ENCODE peak calls at places on chromosomes 11 and 22, in seven cellular contexts. O is neural progenitor cell, Q is mesenchymal stem cell, K is SK-N-MC, B is fibroblast of lung, Z is neuronal stem cell, C is kidney. J is an unnamed sample.
A peak's percentile ranks its signal among the peaks of the same experiment; 100 is the strongest.

GRCh38 chr11:115194798-115195101 is 309.5 kb downstream of the CADM1 start:
- DNase-seq in C (no peak), O (no peak), K (no peak), Z (no peak), B (peak; percentile 83), Q (no peak), J (peak; percentile 21)

GRCh38 chr11:44229664-44230063 is 80.3 kb downstream of the ALX4 start:
- DNase-seq in Z (no peak), K (no peak), B (no peak), C (no peak), O (no peak), Q (no peak), J (no peak)

GRCh38 chr11:120013325-120014250 is 124.3 kb downstream of the TRIM29 start:
- DNase-seq in B (peak; percentile 11), O (peak; percentile 87), C (no peak), Q (peak; percentile 24), Z (peak; percentile 54), K (no peak), J (no peak)

GRCh38 chr22:32353840-32354239 is 3.8 kb upstream of the RFPL3 start:
- DNase-seq in O (no peak), K (no peak), C (no peak), Z (no peak), B (no peak), Q (no peak), J (no peak)

GRCh38 chr11:108496643-108497256 is 1.4 kb downstream of the POGLUT3 start:
- DNase-seq in O (no peak), Q (peak; percentile 41), C (no peak), K (no peak), Z (no peak), B (peak; percentile 24), J (no peak)

GRCh38 chr22:26585104-26585790 is 4.7 kb downstream of the TPST2 start:
- DNase-seq in Q (peak; percentile 71), Z (no peak), O (no peak), B (peak; percentile 80), K (no peak), C (no peak), J (no peak)

GRCh38 chr11:57905439-57905838 is 118.2 kb upstream of the OR9Q1 start:
- DNase-seq in C (no peak), Z (no peak), O (no peak), K (no peak), Q (no peak), B (no peak), J (no peak)

GRCh38 chr11:35288817-35289541 is 130.4 kb downstream of the SLC1A2 start:
- DNase-seq in Z (no peak), Q (peak; percentile 85), B (peak; percentile 79), K (no peak), O (no peak), C (no peak), J (no peak)

GRCh38 chr11:35192347-35192746 is 53.4 kb downstream of the CD44 start:
- DNase-seq in B (peak; percentile 74), Q (peak; percentile 94), K (no peak), Z (no peak), O (no peak), C (peak; percentile 89), J (no peak)

GRCh38 chr11:113556036-113556435 is 80.8 kb upstream of the DRD2 start:
- DNase-seq in Z (no peak), Q (no peak), O (no peak), K (no peak), C (no peak), B (no peak), J (no peak)

GRCh38 chr11:113553235-113553634 is 78.0 kb upstream of the DRD2 start:
- DNase-seq in C (no peak), O (peak; percentile 59), K (peak; percentile 39), Q (peak; percentile 95), Z (peak; percentile 45), B (peak; percentile 74), J (no peak)

GRCh38 chr11:113553905-113554304 is 78.7 kb upstream of the DRD2 start:
- DNase-seq in Z (no peak), Q (no peak), K (no peak), B (no peak), C (no peak), O (peak; percentile 31), J (no peak)

GRCh38 chr11:113554531-113554930 is 79.3 kb upstream of the DRD2 start:
- DNase-seq in O (no peak), C (no peak), Z (no peak), K (no peak), B (no peak), Q (no peak), J (no peak)

GRCh38 chr11:113555071-113555739 is 80.0 kb upstream of the DRD2 start:
- DNase-seq in Q (peak; percentile 4), C (no peak), K (no peak), O (no peak), Z (no peak), B (no peak), J (no peak)
- H3K9ac ChIP-seq in Q (no peak overlapping the region), C (no peak overlapping the region), K (no peak overlapping the region), O (no peak overlapping the region), Z (no peak overlapping the region), B (no peak overlapping the region), J (no peak overlapping the region)

DNA sequence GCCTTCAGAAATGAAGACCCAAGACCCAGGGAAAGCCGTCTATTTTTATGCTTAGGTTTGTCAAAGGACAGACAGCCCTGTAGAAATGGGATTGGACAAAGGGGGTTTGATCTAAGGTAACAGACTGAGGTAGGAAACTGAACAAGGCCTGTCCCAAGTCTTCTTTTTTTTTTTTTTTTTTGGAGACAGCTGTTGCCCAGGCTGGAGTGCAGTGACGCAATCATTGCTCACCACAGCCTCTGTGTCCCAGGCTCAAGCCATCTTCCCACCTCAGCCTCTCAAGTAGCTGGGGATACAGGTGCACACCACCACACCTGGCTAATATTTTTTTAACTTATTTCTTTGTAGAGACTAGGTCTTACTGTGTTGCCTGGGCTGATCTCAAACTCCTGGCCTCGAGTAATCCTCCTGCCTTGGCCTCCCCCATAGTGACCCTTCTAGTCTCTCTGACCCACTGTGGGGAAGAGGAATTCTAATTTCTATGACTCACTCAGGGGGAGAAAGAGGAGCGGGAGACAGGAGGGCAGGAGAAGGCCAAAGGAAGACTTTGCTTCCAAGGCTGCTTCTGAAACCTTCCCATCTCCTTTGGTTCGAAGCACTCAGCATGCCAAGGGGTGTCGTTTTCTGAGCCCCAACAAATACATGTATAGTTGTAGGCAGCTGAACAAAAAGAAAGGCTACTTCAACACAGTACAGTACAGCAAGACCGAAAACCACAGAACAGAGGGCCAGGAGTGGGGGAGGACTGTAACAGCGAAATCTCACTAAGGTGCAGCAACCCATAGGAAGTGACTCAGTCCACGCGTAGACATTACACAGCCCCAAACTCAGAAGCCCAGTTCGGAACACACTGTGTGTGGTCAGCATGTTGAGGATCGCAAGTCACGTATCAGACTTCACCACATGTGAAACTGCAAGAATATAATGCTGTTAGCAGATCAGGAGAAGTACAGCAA is 872 bp downstream of the TMA7B start:
- DNase-seq in O (no peak), Z (no peak), Q (peak; percentile 98), B (peak; percentile 92), C (no peak), K (no peak), J (peak; percentile 96)
- H3K9ac ChIP-seq in O (no peak overlapping the region), Z (no peak overlapping the region), Q (peak overlapping the region; percentile 21), B (no peak overlapping the region), C (no peak overlapping the region), K (no peak overlapping the region), J (no peak overlapping the region)

GRCh38 chr11:117411736-117412135 is 84.1 kb downstream of the CEP164 start:
- DNase-seq in O (no peak), Q (no peak), C (no peak), Z (no peak), B (no peak), K (no peak), J (no peak)
- H3K9ac ChIP-seq in O (no peak overlapping the region), Q (no peak overlapping the region), C (no peak overlapping the region), Z (no peak overlapping the region), B (no peak overlapping the region), K (no peak overlapping the region), J (no peak overlapping the region)

DNA sequence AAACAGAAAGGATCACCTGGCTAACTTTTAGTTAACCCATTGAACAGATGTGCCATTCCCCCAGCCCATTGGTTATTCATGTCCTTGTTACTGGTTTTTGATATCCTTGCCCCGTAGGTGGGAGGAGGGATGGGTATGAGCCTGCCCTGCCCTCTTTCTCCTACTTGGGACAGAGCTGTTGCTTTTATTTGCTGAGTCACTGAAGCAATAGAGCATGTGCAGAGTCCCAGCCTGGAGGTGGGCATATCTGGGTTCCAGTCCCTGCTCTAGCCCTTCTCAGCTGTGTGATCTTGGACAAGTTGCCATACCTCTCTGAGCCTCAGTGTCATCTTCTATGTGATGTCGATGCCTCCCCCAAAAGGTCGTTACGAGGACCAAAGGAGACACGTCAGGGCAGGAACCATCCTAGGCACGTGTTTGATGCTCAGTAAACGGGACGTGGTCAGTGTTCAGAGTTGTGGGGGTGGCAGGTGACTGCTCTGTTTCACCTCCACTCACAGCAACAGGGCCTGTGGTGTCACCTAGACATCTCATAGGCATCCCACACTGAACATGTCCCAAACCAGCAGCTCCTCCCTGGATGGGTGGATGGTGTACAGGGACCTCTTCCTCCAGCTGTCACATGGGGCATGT is 61.0 kb downstream of the BMAL1 start:
- DNase-seq in O (no peak), Q (peak; percentile 70), K (no peak), B (peak; percentile 65), C (no peak), Z (no peak), J (no peak)
- H3K9ac ChIP-seq in O (no peak overlapping the region), Q (peak overlapping the region; percentile 85), K (peak overlapping the region; percentile 24), B (no peak overlapping the region), C (peak overlapping the region; percentile 45), Z (no peak overlapping the region), J (peak overlapping the region; percentile 55)

GRCh38 chr22:47605441-47605840 is 843.0 kb downstream of the TBC1D22A start:
- DNase-seq in B (no peak), K (no peak), Z (no peak), Q (no peak), C (peak; percentile 29), O (no peak), J (no peak)
- H3K9ac ChIP-seq in B (no peak overlapping the region), K (no peak overlapping the region), Z (no peak overlapping the region), Q (no peak overlapping the region), C (no peak overlapping the region), O (no peak overlapping the region), J (no peak overlapping the region)

DNA sequence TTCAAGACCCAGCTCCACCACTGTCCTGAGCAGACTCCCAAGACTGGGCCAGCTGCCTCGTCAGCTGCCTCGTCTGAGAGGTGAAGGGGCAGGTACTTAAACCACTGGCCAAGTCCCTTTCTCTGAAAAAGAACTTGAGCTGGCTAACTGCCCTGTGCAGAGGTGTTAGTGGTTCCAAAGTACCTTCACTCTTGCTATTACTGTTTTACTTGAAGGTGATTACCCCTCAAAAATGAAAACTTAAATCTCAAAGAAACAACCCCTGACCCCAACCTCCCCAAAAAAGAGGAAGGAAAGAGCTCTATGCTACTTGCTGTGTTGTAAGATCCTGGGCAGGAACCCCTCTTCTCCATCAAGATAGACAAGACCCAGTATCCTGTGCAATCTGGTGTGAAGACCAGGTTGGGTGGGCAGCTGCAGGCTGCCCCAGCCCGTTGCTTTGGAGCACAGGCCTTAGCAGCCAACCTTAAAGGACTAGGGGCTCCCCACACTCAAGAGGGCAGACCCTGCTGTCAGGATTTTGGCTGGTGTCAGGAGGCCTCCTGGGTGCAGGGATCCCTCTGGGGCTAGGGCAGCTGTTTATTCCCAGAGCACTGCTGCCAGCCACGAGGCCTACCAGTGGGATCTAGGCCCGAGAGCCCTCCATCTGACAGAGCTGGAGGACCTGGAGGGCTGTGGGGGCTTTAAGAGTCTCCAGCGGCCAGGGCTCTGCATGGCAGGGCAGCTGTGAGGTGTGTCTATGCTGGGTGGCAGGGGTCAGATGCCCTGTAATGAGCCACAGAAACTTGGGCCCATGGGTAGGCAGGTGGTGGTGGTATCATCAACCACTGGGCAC is 13.0 kb downstream of the GUCD1 start:
- DNase-seq in C (no peak), O (no peak), Z (no peak), K (no peak), B (no peak), Q (no peak), J (no peak)
- H3K9ac ChIP-seq in C (no peak overlapping the region), O (no peak overlapping the region), Z (no peak overlapping the region), K (no peak overlapping the region), B (no peak overlapping the region), Q (no peak overlapping the region), J (no peak overlapping the region)